ENCODE peak calls at places on chromosomes 13 and 19, in six cellular contexts. One of them, this sample, is unnamed.

GRCh38 chr13:27665333-27665732 is 43.6 kb downstream of the POLR1D start:
- DNase-seq in heart left ventricle: no peak
- DNase-seq in NCI-H1092: no peak
- DNase-seq in NCI-H1417: no peak
- DNase-seq in AG04450: no peak
- DNase-seq in RPMI8226: no peak
- DNase-seq in this sample: peak

GRCh38 chr13:23497186-23497585 is 63.7 kb upstream of the SACS start:
- DNase-seq in RPMI8226: no peak
- DNase-seq in NCI-H1092: no peak
- DNase-seq in AG04450: no peak
- DNase-seq in NCI-H1417: no peak
- DNase-seq in heart left ventricle: no peak
- DNase-seq in this sample: no peak

GRCh38 chr19:294341-294818 is 3.2 kb upstream of the PLPP2 start:
- DNase-seq in AG04450: no peak
- DNase-seq in RPMI8226: no peak
- DNase-seq in heart left ventricle: no peak
- DNase-seq in NCI-H1092: no peak
- DNase-seq in NCI-H1417: no peak
- DNase-seq in this sample: peak

GRCh38 chr13:20197361-20197834 is 4.7 kb upstream of the GJB2 start:
- DNase-seq in NCI-H1417: peak
- DNase-seq in heart left ventricle: no peak
- DNase-seq in RPMI8226: peak
- DNase-seq in NCI-H1092: peak
- DNase-seq in AG04450: no peak
- DNase-seq in this sample: peak

GRCh38 chr13:20331949-20332348 is 99.8 kb upstream of the GJB6 start:
- DNase-seq in heart left ventricle: no peak
- DNase-seq in NCI-H1092: no peak
- DNase-seq in RPMI8226: no peak
- DNase-seq in AG04450: no peak
- DNase-seq in NCI-H1417: peak
- DNase-seq in this sample: no peak

GRCh38 chr13:97369269-97369893 is 64.6 kb upstream of the RAP2A start:
- DNase-seq in AG04450: no peak
- DNase-seq in NCI-H1092: no peak
- DNase-seq in heart left ventricle: no peak
- DNase-seq in NCI-H1417: peak
- DNase-seq in RPMI8226: no peak
- DNase-seq in this sample: no peak

GRCh38 chr13:49419292-49419691 is 24.6 kb downstream of the CAB39L start:
- DNase-seq in AG04450: no peak
- DNase-seq in heart left ventricle: no peak
- DNase-seq in RPMI8226: no peak
- DNase-seq in NCI-H1092: no peak
- DNase-seq in NCI-H1417: no peak
- DNase-seq in this sample: no peak

GRCh38 chr13:30864352-30865130 is 41.5 kb upstream of the MEDAG start:
- DNase-seq in heart left ventricle: no peak
- DNase-seq in NCI-H1092: no peak
- DNase-seq in AG04450: peak
- DNase-seq in RPMI8226: no peak
- DNase-seq in NCI-H1417: no peak
- DNase-seq in this sample: peak

GRCh38 chr13:51004111-51004865 is 94.7 kb downstream of the RNASEH2B start:
- DNase-seq in RPMI8226: no peak
- DNase-seq in AG04450: no peak
- DNase-seq in NCI-H1092: no peak
- DNase-seq in NCI-H1417: no peak
- DNase-seq in heart left ventricle: no peak
- DNase-seq in this sample: no peak

GRCh38 chr13:52845766-52846566 is 2.5 kb downstream of the PCDH8 start:
- DNase-seq in NCI-H1092: peak
- DNase-seq in AG04450: no peak
- DNase-seq in NCI-H1417: peak
- DNase-seq in RPMI8226: no peak
- DNase-seq in heart left ventricle: no peak
- DNase-seq in this sample: no peak

GRCh38 chr13:40477623-40478608 is 188.5 kb downstream of the FOXO1 start:
- DNase-seq in AG04450: no peak
- DNase-seq in NCI-H1092: no peak
- DNase-seq in RPMI8226: no peak
- DNase-seq in heart left ventricle: peak
- DNase-seq in NCI-H1417: no peak
- DNase-seq in this sample: no peak

GRCh38 chr13:77386880-77387606 is 60.1 kb upstream of the MYCBP2 start:
- DNase-seq in heart left ventricle: no peak
- DNase-seq in RPMI8226: no peak
- DNase-seq in NCI-H1417: no peak
- DNase-seq in AG04450: no peak
- DNase-seq in NCI-H1092: no peak
- DNase-seq in this sample: no peak

GRCh38 chr13:94416454-94417080 is 62.9 kb downstream of the DCT start:
- DNase-seq in NCI-H1092: peak
- DNase-seq in AG04450: no peak
- DNase-seq in RPMI8226: peak
- DNase-seq in NCI-H1417: peak
- DNase-seq in heart left ventricle: no peak
- DNase-seq in this sample: peak

GRCh38 chr19:40433391-40434216 is 7.8 kb upstream of the SERTAD1 start:
- DNase-seq in RPMI8226: peak
- DNase-seq in heart left ventricle: peak
- DNase-seq in AG04450: peak
- DNase-seq in NCI-H1417: peak
- DNase-seq in NCI-H1092: peak
- DNase-seq in this sample: peak

GRCh38 chr13:99378985-99379734 is 72.0 kb upstream of the GPR183 start:
- DNase-seq in RPMI8226: no peak
- DNase-seq in AG04450: no peak
- DNase-seq in NCI-H1092: no peak
- DNase-seq in heart left ventricle: no peak
- DNase-seq in NCI-H1417: no peak
- DNase-seq in this sample: no peak

GRCh38 chr13:68257111-68257842 is 1027.1 kb upstream of the PCDH9 start:
- DNase-seq in heart left ventricle: no peak
- DNase-seq in NCI-H1417: no peak
- DNase-seq in AG04450: no peak
- DNase-seq in NCI-H1092: no peak
- DNase-seq in RPMI8226: no peak
- DNase-seq in this sample: peak

GRCh38 chr13:44816701-44817684 is 172.3 kb downstream of the NUFIP1 start:
- DNase-seq in RPMI8226: no peak
- DNase-seq in AG04450: no peak
- DNase-seq in NCI-H1092: no peak
- DNase-seq in NCI-H1417: no peak
- DNase-seq in heart left ventricle: no peak
- DNase-seq in this sample: peak

GRCh38 chr19:2650515-2650914 is 52.0 kb downstream of the GNG7 start:
- DNase-seq in AG04450: no peak
- DNase-seq in heart left ventricle: no peak
- DNase-seq in NCI-H1092: no peak
- DNase-seq in RPMI8226: no peak
- DNase-seq in NCI-H1417: no peak
- DNase-seq in this sample: no peak

GRCh38 chr19:3899531-3900294 is 19.2 kb downstream of the ATCAY start:
- DNase-seq in NCI-H1417: no peak
- DNase-seq in AG04450: no peak
- DNase-seq in RPMI8226: no peak
- DNase-seq in heart left ventricle: no peak
- DNase-seq in NCI-H1092: no peak
- DNase-seq in this sample: no peak

GRCh38 chr19:11201791-11202190 is 4.4 kb upstream of the KANK2 start:
- DNase-seq in AG04450: no peak
- DNase-seq in NCI-H1417: no peak
- DNase-seq in RPMI8226: no peak
- DNase-seq in NCI-H1092: no peak
- DNase-seq in heart left ventricle: no peak
- DNase-seq in this sample: no peak

GRCh38 chr13:32472194-32472621 is 44.3 kb upstream of the N4BP2L1 start:
- DNase-seq in AG04450: no peak
- DNase-seq in NCI-H1092: no peak
- DNase-seq in RPMI8226: peak
- DNase-seq in heart left ventricle: no peak
- DNase-seq in NCI-H1417: no peak
- DNase-seq in this sample: no peak

This sample was measured in NCI-H69.